ENCODE peak calls at places on chromosome 20, in four cellular contexts. W, Z, N and M are unnamed samples.

GRCh38 chr20:62595491-62595890 is 46.8 kb upstream of the SLCO4A1 start:
- DNase-seq in N (peak; percentile 61), Z (no peak), W (peak; percentile 61), M (no peak)

GRCh38 chr20:29740951-29741593 is 1516.4 kb upstream of the DEFB115 start:
- DNase-seq in Z (no peak), W (no peak), N (no peak), M (no peak)

GRCh38 chr20:16664031-16664430 is 65.8 kb upstream of the SNRPB2 start:
- DNase-seq in Z (no peak), N (no peak), W (no peak), M (no peak)

GRCh38 chr20:17885544-17885943 is 83.0 kb downstream of the SNX5 start:
- DNase-seq in W (no peak), Z (no peak), N (peak; percentile 37), M (no peak)

GRCh38 chr20:19415786-19416185 is 203.3 kb downstream of the SLC24A3 start:
- DNase-seq in N (no peak), Z (no peak), W (no peak), M (no peak)

GRCh38 chr20:23093613-23094012 is 7.5 kb upstream of the CD93 start:
- DNase-seq in Z (no peak), W (no peak), N (no peak), M (no peak)

GRCh38 chr20:11304811-11305210 is 612.9 kb upstream of the BTBD3 start:
- DNase-seq in W (no peak), Z (no peak), N (no peak), M (no peak)

GRCh38 chr20:7308163-7308562 is 540.7 kb downstream of the BMP2 start:
- DNase-seq in N (no peak), W (no peak), Z (no peak), M (no peak)

GRCh38 chr20:35200255-35200654 is 26.2 kb upstream of the MMP24 start:
- DNase-seq in W (no peak), N (no peak), Z (no peak), M (no peak)

GRCh38 chr20:19462491-19462890 is 250.0 kb downstream of the SLC24A3 start:
- DNase-seq in N (no peak), W (no peak), Z (no peak), M (no peak)

GRCh38 chr20:39893013-39893685 is 795.9 kb downstream of the MAFB start:
- DNase-seq in Z (no peak), N (no peak), W (no peak), M (no peak)

GRCh38 chr20:37405351-37405897 is 59.5 kb downstream of the SRC start:
- DNase-seq in Z (no peak), N (no peak), W (no peak), M (no peak)

GRCh38 chr20:23684261-23684660 is 4.6 kb downstream of the CST4 start:
- DNase-seq in W (no peak), N (no peak), Z (no peak), M (no peak)

GRCh38 chr20:52943185-52943841 is 28.8 kb upstream of the TSHZ2 start:
- DNase-seq in Z (no peak), W (no peak), N (no peak), M (no peak)

GRCh38 chr20:57089701-57090144 is 176.7 kb downstream of the BMP7 start:
- DNase-seq in N (peak; percentile 74), W (peak; percentile 43), Z (no peak), M (peak; percentile 84)

GRCh38 chr20:17735206-17735804 is 35.5 kb downstream of the BANF2 start:
- DNase-seq in Z (no peak), N (no peak), W (no peak), M (no peak)

GRCh38 chr20:63563186-63563935 is 9.4 kb downstream of the FNDC11 start:
- DNase-seq in W (no peak), N (no peak), Z (no peak), M (no peak)

GRCh38 chr20:33554914-33555420 is 65.1 kb downstream of the CBFA2T2 start:
- DNase-seq in N (no peak), W (no peak), Z (peak; percentile 79), M (no peak)

GRCh38 chr20:6636209-6637159 is 131.0 kb upstream of the BMP2 start:
- DNase-seq in Z (peak; percentile 74), W (peak; percentile 30), N (peak; percentile 31), M (no peak)

GRCh38 chr20:64245746-64246595 is 9.6 kb upstream of the PCMTD2 start:
- DNase-seq in N (no peak), W (no peak), Z (no peak), M (no peak)

GRCh38 chr20:48604426-48604825 is 223.4 kb downstream of the PREX1 start:
- DNase-seq in N (no peak), Z (no peak), W (no peak), M (no peak)

DNA sequence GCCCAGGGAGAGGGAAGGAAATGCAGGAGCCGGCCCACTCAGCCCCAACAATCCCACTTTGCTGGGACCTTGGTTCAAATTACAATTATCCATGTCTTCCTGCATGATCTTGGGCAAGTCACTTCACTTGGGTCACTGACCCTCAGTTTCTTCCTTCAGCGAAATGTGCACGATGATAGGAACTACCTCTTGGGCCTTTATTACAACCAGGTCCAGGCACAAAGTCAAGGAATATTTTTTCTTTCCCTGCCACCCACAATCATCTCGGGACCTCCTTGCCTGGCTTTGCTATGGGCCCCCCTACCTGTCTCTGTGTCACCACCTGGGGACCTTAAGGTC is 358 bp upstream of the PLTP start:
- DNase-seq in W (no peak), N (no peak), Z (no peak), M (no peak)
- H3K4me3 ChIP-seq in W (peak overlapping the region; percentile 52), N (no peak overlapping the region), Z (peak overlapping the region; percentile 98), M (peak overlapping the region; percentile 69)

GRCh38 chr20:44582321-44583025 is at the start of gene PKIG:
- DNase-seq in Z (no peak), W (peak; percentile 74), N (no peak), M (no peak)

GRCh38 chr20:44579313-44580090 is 2.9 kb upstream of the PKIG start:
- DNase-seq in Z (no peak), W (no peak), N (no peak), M (no peak)

GRCh38 chr20:44583179-44583578 is 800 bp downstream of the PKIG start:
- DNase-seq in N (no peak), Z (no peak), W (no peak), M (no peak)

GRCh38 chr20:44580581-44581268 is 1.7 kb upstream of the PKIG start:
- DNase-seq in N (no peak), Z (no peak), W (no peak), M (no peak)

GRCh38 chr20:44581515-44581914 is 864 bp upstream of the PKIG start:
- DNase-seq in N (no peak), Z (no peak), W (no peak), M (no peak)
- H3K4me3 ChIP-seq in N (no peak overlapping the region), Z (peak overlapping the region; percentile 79), W (peak overlapping the region; percentile 62), M (no peak overlapping the region)

GRCh38 chr20:24970743-24971142 is 21.7 kb downstream of the CST7 start:
- DNase-seq in W (no peak), N (no peak), Z (no peak), M (no peak)
- H3K4me3 ChIP-seq in W (no peak overlapping the region), N (no peak overlapping the region), Z (no peak overlapping the region), M (no peak overlapping the region)

GRCh38 chr20:46852313-46852712 is 42.3 kb upstream of the EYA2 start:
- DNase-seq in W (no peak), N (no peak), Z (no peak), M (no peak)

GRCh38 chr20:46851746-46852145 is 42.9 kb upstream of the EYA2 start:
- DNase-seq in W (no peak), N (no peak), Z (no peak), M (no peak)

GRCh38 chr20:46850416-46850815 is 44.2 kb upstream of the EYA2 start:
- DNase-seq in Z (no peak), N (peak; percentile 40), W (no peak), M (no peak)

GRCh38 chr20:46849751-46850150 is 44.9 kb upstream of the EYA2 start:
- DNase-seq in W (no peak), N (no peak), Z (no peak), M (no peak)

GRCh38 chr20:46850896-46851295 is 43.7 kb upstream of the EYA2 start:
- DNase-seq in N (no peak), Z (no peak), W (no peak), M (no peak)
- H3K4me3 ChIP-seq in N (no peak overlapping the region), Z (no peak overlapping the region), W (no peak overlapping the region), M (no peak overlapping the region)

GRCh38 chr20:44187054-44187762 is at the start of gene JPH2:
- DNase-seq in N (peak; percentile 56), W (peak; percentile 84), Z (no peak), M (peak; percentile 24)

GRCh38 chr20:44187763-44188709 is 1.0 kb upstream of the JPH2 start:
- DNase-seq in N (no peak), W (no peak), Z (no peak), M (no peak)

GRCh38 chr20:44185574-44185973 is 1.4 kb downstream of the JPH2 start:
- DNase-seq in Z (no peak), N (no peak), W (no peak), M (no peak)

GRCh38 chr20:44186674-44187053 is 324 bp downstream of the JPH2 start:
- DNase-seq in N (peak; percentile 40), W (no peak), Z (no peak), M (no peak)

GRCh38 chr20:44186201-44186600 is 787 bp downstream of the JPH2 start:
- DNase-seq in N (no peak), Z (no peak), W (no peak), M (no peak)
- H3K4me3 ChIP-seq in N (peak overlapping the region; percentile 51), Z (no peak overlapping the region), W (peak overlapping the region; percentile 52), M (no peak overlapping the region)